ENCODE peak calls at places on chromosomes 11 and 22, in six cellular contexts. One of them, this sample, is unnamed.
A peak's percentile ranks its signal among the peaks of the same experiment; 100 is the strongest.

GRCh38 chr11:66868082-66868725 is 11.3 kb downstream of the LRFN4 start:
- DNase-seq in GM12865: no peak
- DNase-seq in nephron progenitor cell: no peak
- DNase-seq in amygdala: no peak
- DNase-seq in NCI-H1417: no peak
- DNase-seq in H54: no peak
- DNase-seq in this sample: no peak

GRCh38 chr11:99632969-99633368 is 612.2 kb downstream of the CNTN5 start:
- DNase-seq in GM12865: no peak
- DNase-seq in nephron progenitor cell: no peak
- DNase-seq in amygdala: no peak
- DNase-seq in NCI-H1417: no peak
- DNase-seq in H54: no peak
- DNase-seq in this sample: no peak

GRCh38 chr22:42007922-42008321 is 9.3 kb downstream of the WBP2NL start:
- DNase-seq in GM12865: no peak
- DNase-seq in nephron progenitor cell: no peak
- DNase-seq in amygdala: no peak
- DNase-seq in NCI-H1417: no peak
- DNase-seq in H54: no peak
- DNase-seq in this sample: no peak

GRCh38 chr22:38196791-38197429 is 4.9 kb upstream of the MAFF start:
- DNase-seq in GM12865: no peak
- DNase-seq in nephron progenitor cell: no peak
- DNase-seq in amygdala: no peak
- DNase-seq in NCI-H1417: peak; percentile 5
- DNase-seq in H54: no peak
- DNase-seq in this sample: no peak

GRCh38 chr11:31262761-31263160 is 106.8 kb downstream of the DCDC1 start:
- DNase-seq in GM12865: no peak
- DNase-seq in nephron progenitor cell: no peak
- DNase-seq in amygdala: no peak
- DNase-seq in NCI-H1417: no peak
- DNase-seq in H54: no peak
- DNase-seq in this sample: no peak

GRCh38 chr22:35915477-35916013 is 113.1 kb downstream of the RBFOX2 start:
- DNase-seq in GM12865: no peak
- DNase-seq in nephron progenitor cell: no peak
- DNase-seq in amygdala: no peak
- DNase-seq in NCI-H1417: peak; percentile 53
- DNase-seq in H54: no peak
- DNase-seq in this sample: peak; percentile 1

GRCh38 chr22:48153726-48154125 is 1391.3 kb downstream of the TBC1D22A start:
- DNase-seq in GM12865: no peak
- DNase-seq in nephron progenitor cell: no peak
- DNase-seq in amygdala: no peak
- DNase-seq in NCI-H1417: peak; percentile 14
- DNase-seq in H54: no peak
- DNase-seq in this sample: no peak

GRCh38 chr11:111514216-111515031 is at the start of gene HOATZ:
- DNase-seq in GM12865: peak; percentile 40
- DNase-seq in nephron progenitor cell: peak; percentile 78
- DNase-seq in amygdala: no peak
- DNase-seq in NCI-H1417: peak; percentile 50
- DNase-seq in H54: no peak
- DNase-seq in this sample: no peak

GRCh38 chr11:64898541-64898940 is 18.5 kb downstream of the ATG2A start:
- DNase-seq in GM12865: no peak
- DNase-seq in nephron progenitor cell: no peak
- DNase-seq in amygdala: no peak
- DNase-seq in NCI-H1417: no peak
- DNase-seq in H54: no peak
- DNase-seq in this sample: no peak